ENCODE peak calls at places on chromosome X, in eight cellular contexts. P is activated naive CD4-positive, alpha-beta T cell; W is kidney; J is AG20443; V is dermis blood vessel endothelial cell; R is GM18507; B is upper lobe of right lung; Y is AG08395. Z is an unnamed sample.

GRCh38 chrX:3807906-3808305 is 94.5 kb upstream of the PRKX start:
- DNase-seq in P (no peak), W (no peak), J (no peak), V (no peak), R (no peak), B (no peak), Y (no peak), Z (no peak)

GRCh38 chrX:118655561-118656246 is 71.7 kb upstream of the IL13RA1 start:
- DNase-seq in P (no peak), W (no peak), J (peak; percentile 9), V (no peak), R (no peak), B (no peak), Y (no peak), Z (peak; percentile 15)

GRCh38 chrX:109392895-109393294 is 89.0 kb downstream of the GUCY2F start:
- DNase-seq in P (no peak), W (no peak), J (no peak), V (no peak), R (no peak), B (no peak), Y (no peak), Z (no peak)

GRCh38 chrX:76850851-76851250 is 423.3 kb downstream of the MAGEE1 start:
- DNase-seq in P (no peak), W (no peak), J (no peak), V (peak; percentile 2), R (no peak), B (no peak), Y (no peak), Z (no peak)

GRCh38 chrX:56618250-56618649 is 54.8 kb downstream of the UBQLN2 start:
- DNase-seq in P (no peak), W (no peak), J (no peak), V (no peak), R (no peak), B (no peak), Y (no peak), Z (no peak)

GRCh38 chrX:135327299-135327698 is 18.0 kb downstream of the ETDC start:
- DNase-seq in P (no peak), W (no peak), J (peak; percentile 65), V (peak; percentile 43), R (no peak), B (no peak), Y (peak; percentile 74), Z (no peak)

GRCh38 chrX:40806511-40807220 is 71.3 kb upstream of the MED14 start:
- DNase-seq in P (no peak), W (no peak), J (no peak), V (no peak), R (no peak), B (no peak), Y (no peak), Z (no peak)

GRCh38 chrX:103356897-103357296 is 591 bp downstream of the TCEAL9 start:
- DNase-seq in P (no peak), W (no peak), J (peak; percentile 19), V (peak; percentile 43), R (no peak), B (no peak), Y (no peak), Z (no peak)

GRCh38 chrX:114787016-114787415 is 203.1 kb downstream of the HTR2C start:
- DNase-seq in P (no peak), W (no peak), J (no peak), V (no peak), R (no peak), B (no peak), Y (peak; percentile 4), Z (no peak)

Z was measured in AG09319.